ENCODE peak calls at places on chromosomes 7 and 10, in eight cellular contexts. U is OCI-LY7, H is fibroblast of lung, G is NB4, R is astrocyte of the spinal cord, T is omental fat pad, F is fibroblast of pulmonary artery, L is AG09319. Z is an unnamed sample.

GRCh38 chr10:49605177-49605938 is 4.8 kb upstream of the SLC18A3 start:
- DNase-seq in T (no peak), G (no peak), L (no peak), F (no peak), H (no peak), U (no peak), R (no peak), Z (peak)

GRCh38 chr10:45421231-45422097 is 47.4 kb downstream of the ALOX5 start:
- DNase-seq in F (no peak), T (no peak), G (peak), R (no peak), H (no peak), U (no peak), L (no peak), Z (no peak)

GRCh38 chr10:115844592-115844991 is 428.4 kb downstream of the GFRA1 start:
- DNase-seq in L (no peak), U (no peak), R (no peak), T (no peak), F (peak), G (no peak), H (peak), Z (no peak)

GRCh38 chr10:77877461-77878344 is 48.9 kb downstream of the DLG5 start:
- DNase-seq in U (peak), R (peak), L (no peak), G (peak), F (peak), T (no peak), H (peak), Z (no peak)

GRCh38 chr10:98041352-98042043 is 11.1 kb upstream of the CRTAC1 start:
- DNase-seq in T (peak), G (peak), F (peak), R (peak), U (peak), L (peak), H (peak), Z (peak)

GRCh38 chr7:102287465-102288146 is 938 bp downstream of the SH2B2 start:
- DNase-seq in L (no peak), U (peak), G (peak), H (no peak), F (no peak), R (peak), T (no peak), Z (no peak)

GRCh38 chr10:95758351-95759025 is 2.5 kb downstream of the ENTPD1 start:
- DNase-seq in R (no peak), G (peak), H (no peak), T (no peak), F (no peak), L (no peak), U (peak), Z (no peak)

GRCh38 chr10:126928252-126928651 is 23.0 kb downstream of the DOCK1 start:
- DNase-seq in F (no peak), L (no peak), H (no peak), R (no peak), U (no peak), T (no peak), G (no peak), Z (no peak)

GRCh38 chr10:27245846-27246245 is 5.2 kb upstream of the ACBD5 start:
- DNase-seq in L (no peak), H (no peak), U (no peak), F (no peak), T (no peak), R (no peak), G (no peak), Z (no peak)

GRCh38 chr10:131667047-131667446 is 233.8 kb upstream of the PPP2R2D start:
- DNase-seq in L (no peak), G (no peak), F (no peak), T (no peak), H (no peak), R (no peak), U (no peak), Z (no peak)

GRCh38 chr10:82674036-82674435 is 799.0 kb downstream of the NRG3 start:
- DNase-seq in R (no peak), G (no peak), T (no peak), F (peak), H (no peak), U (no peak), L (no peak), Z (no peak)

GRCh38 chr10:125023862-125024495 is 82.1 kb downstream of the ZRANB1 start:
- DNase-seq in G (no peak), R (no peak), L (no peak), T (no peak), U (no peak), H (no peak), F (no peak), Z (no peak)

GRCh38 chr10:48287417-48288391 is 13.2 kb upstream of the FRMPD2 start:
- DNase-seq in G (no peak), U (no peak), T (no peak), F (no peak), H (no peak), L (no peak), R (no peak), Z (no peak)

GRCh38 chr7:155381852-155382801 is 75.8 kb upstream of the EN2 start:
- DNase-seq in R (no peak), U (no peak), F (no peak), H (no peak), G (no peak), T (no peak), L (no peak), Z (no peak)

GRCh38 chr10:82683989-82684388 is 809.0 kb downstream of the NRG3 start:
- DNase-seq in U (no peak), T (no peak), R (no peak), F (no peak), L (no peak), H (no peak), G (no peak), Z (no peak)

GRCh38 chr10:122877264-122877663 is 2.1 kb downstream of the FAM24B start:
- DNase-seq in G (no peak), F (no peak), U (no peak), L (no peak), H (no peak), R (no peak), T (no peak), Z (no peak)

DNA sequence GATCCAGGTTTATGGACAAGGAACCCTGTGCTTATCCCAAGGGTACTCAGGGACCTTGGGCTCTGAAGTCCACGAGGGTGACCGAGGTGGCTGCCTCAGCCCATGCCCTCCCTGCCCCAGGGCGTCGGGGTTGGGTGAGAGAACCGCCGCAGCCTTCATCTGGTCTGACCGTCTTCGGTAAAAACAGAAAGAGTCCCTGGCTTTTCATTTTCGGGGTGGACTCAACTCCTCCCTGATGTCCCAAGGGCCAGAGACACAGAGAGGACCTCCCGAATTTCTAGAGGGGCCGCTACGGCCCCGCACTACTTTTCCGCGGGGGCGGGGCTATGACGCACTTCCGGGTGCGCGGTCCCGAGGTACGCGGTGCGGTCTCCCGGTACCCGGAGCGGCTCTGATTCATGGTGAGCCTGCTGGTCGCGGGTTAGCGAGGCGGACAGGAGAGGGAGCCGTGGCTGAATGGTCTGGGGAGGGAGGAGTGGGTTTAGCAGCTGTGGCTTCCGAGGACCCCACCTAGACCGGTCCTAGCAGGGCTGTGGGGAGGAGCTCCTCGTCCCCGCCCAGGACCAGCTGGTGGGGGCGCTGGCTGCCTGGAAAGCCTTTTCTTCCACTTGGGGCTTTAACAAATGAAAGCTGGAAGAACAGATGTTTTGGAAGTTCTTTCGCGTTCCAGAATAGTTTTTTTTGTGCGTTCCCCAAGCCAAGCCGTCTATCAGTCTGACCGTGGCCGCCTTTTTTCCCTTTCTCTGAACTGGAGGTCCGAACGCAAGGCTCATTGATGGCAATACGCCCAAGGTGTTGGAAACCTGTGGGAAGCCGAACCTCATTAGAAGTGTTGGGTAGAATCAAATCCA is at the start of gene ZSCAN21:
- DNase-seq in U (peak), G (peak), H (peak), L (peak), T (peak), F (peak), R (peak), Z (peak)
- TF ChIP-seq CTCF in U (peak), G (peak), H (no peak), L (no peak), T (no peak), F (no peak), R (peak), Z (peak)

GRCh38 chr7:20328027-20328426 is 2.7 kb upstream of the ITGB8 start:
- DNase-seq in T (no peak), H (no peak), L (no peak), U (no peak), R (no peak), G (no peak), F (no peak), Z (no peak)

GRCh38 chr7:20330797-20331230 is at the start of gene ITGB8:
- DNase-seq in T (no peak), F (no peak), H (no peak), U (no peak), G (no peak), L (no peak), R (no peak), Z (peak)

GRCh38 chr7:20330176-20330796 is 414 bp upstream of the ITGB8 start:
- DNase-seq in T (peak), H (peak), L (peak), F (peak), G (peak), R (peak), U (no peak), Z (peak)

GRCh38 chr7:20328692-20329091 is 2.0 kb upstream of the ITGB8 start:
- DNase-seq in H (no peak), U (no peak), T (no peak), F (no peak), L (no peak), R (no peak), G (no peak), Z (no peak)

DNA sequence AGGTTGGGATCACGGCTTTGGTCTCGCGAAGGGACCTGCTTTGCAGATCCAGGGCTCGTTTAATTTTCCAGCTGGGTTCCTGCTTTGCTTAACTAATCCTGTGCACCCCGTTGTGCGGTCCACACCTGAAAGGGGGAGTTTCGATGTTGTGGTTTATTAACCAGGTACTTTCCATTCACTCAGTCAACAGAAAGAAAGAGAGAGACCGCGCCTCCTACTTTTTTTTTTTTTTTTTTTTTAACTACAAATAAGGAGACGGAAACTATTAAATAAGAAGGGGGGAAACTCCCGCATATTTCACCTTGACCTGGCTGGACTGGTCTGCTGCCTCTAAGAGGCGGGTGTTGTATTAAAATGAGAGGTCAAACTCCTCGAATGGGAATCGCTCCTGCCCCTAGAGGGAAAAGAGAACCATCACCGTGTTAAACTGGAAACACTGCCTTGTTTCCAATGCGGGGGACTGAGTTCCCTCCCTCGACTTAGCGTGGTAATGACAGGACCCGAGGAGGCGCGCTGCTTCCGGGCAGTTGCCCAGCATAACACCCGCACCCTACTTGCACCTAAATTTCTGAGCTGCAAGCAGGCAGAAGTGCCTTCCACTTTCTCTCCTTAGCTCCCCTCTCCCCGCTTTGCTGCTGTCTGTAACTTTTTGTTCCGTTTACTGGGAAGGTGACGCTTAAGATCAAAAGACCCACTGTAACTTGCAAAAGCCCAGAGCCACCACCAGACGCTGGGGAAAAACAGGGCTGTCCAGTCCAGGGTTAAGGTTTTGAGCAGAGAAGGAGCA is 1.1 kb upstream of the ITGB8 start:
- DNase-seq in F (peak), H (peak), R (peak), G (peak), L (no peak), T (peak), U (no peak), Z (peak)
- TF ChIP-seq CTCF in F (peak), H (no peak), R (peak), G (no peak), L (peak), T (no peak), U (no peak), Z (peak)

GRCh38 chr7:4661871-4662270 is 20.2 kb upstream of the FOXK1 start:
- DNase-seq in L (no peak), H (peak), G (no peak), U (no peak), T (no peak), R (peak), F (peak), Z (no peak)

GRCh38 chr7:4657640-4658417 is 24.3 kb upstream of the FOXK1 start:
- DNase-seq in L (no peak), R (no peak), U (no peak), T (no peak), H (no peak), G (no peak), F (no peak), Z (no peak)

GRCh38 chr7:4663239-4663638 is 18.9 kb upstream of the FOXK1 start:
- DNase-seq in L (no peak), G (no peak), R (no peak), F (no peak), H (no peak), T (no peak), U (no peak), Z (no peak)

GRCh38 chr7:4655311-4655710 is 26.8 kb upstream of the FOXK1 start:
- DNase-seq in U (no peak), T (no peak), L (no peak), H (no peak), G (no peak), R (no peak), F (no peak), Z (no peak)

DNA sequence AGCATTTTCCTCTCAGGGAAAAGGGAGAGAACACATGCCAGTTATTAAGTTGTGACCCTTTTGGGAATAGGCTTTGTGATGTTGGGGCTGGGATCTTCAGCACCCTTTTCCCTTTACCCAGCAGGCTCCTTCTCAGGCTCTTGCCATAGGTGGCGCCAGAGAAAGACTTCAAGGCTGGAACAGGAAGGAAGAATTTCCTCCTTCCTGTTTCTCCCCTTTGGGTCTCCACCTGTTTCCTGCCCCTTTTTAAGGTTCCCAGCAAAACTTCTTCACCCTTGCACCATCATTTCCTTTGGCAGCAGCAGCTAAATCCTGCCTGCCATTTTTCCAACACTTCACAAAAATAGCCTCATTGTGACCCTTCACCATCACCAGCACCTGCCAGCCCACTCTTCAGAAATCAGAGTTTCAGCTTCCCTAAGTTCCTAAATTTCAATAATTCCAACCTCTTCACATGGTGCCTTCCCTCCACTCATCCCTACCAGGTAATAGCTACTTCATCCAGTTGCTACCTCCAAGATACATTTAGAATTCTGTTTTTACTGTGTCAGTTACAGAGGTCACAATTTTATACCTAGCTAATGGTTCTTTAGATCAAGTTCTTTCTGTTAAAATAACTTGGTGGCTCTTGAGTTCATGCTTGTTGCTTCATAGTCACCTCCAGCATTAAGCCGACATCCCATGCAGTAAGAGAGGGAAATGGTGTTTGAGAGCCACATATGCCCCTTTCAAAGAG is 22.4 kb upstream of the FOXK1 start:
- DNase-seq in G (peak), T (no peak), F (no peak), H (no peak), L (no peak), R (no peak), U (peak), Z (no peak)
- TF ChIP-seq CTCF in G (peak), T (no peak), F (peak), H (no peak), L (no peak), R (no peak), U (peak), Z (no peak)

GRCh38 chr10:91643700-91644099 is 10.8 kb upstream of the PPP1R3C start:
- DNase-seq in R (no peak), T (no peak), H (no peak), G (no peak), F (peak), U (no peak), L (no peak), Z (no peak)
- TF ChIP-seq CTCF in R (peak), T (no peak), H (no peak), G (no peak), F (peak), U (no peak), L (peak), Z (peak)

DNA sequence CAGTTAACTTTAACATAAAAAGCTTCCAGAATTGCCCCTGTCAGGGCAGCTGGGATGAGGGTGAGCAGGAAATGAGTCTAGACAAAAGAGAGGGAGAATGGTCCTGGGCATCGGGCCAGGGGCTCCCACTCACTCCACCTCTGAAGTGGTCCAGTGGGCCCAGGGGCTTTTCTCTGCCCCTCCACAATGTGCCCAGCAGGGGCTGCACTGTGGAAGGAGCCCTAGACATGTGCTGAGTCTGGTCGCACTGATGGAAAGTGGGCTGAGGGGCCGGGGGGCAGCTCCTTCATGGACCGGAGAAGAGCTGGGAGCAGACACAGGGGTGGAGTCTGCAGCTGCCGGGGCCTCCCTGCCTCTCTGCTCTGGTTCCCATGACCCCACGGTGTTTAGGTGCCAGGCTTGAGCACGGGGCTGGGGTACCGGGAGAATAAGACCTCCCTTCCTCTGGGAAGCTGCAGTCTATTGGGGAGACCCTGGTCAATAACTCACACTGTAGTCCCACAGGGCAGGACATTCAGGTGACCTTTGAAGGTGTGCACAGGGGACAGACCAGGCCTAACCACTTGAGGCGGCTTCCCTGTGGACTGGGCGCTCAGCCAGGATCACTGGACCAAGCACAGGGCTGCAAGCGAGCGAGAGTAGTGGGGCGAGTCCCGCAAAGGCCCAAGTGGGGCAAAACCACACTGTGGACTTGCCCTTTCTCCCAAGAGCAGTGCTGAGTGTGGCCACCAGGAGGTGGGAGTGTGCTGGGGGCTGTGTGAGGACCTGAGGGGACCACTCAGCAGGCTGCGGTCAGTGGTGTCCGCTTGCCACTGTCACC is 6.1 kb downstream of the ADCY1 start:
- DNase-seq in R (no peak), G (peak), H (no peak), U (no peak), F (no peak), L (no peak), T (no peak), Z (no peak)
- TF ChIP-seq CTCF in R (peak), G (peak), H (peak), U (peak), F (peak), L (peak), T (no peak), Z (peak)

Z was measured in progenitor cell of endocrine pancreas.